ENCODE peak calls at places on chromosomes 16 and 17, in eight cellular contexts. T is kidney epithelial cell, U is AG08396, E is SK-N-DZ, Q is NCI-H1092 treated with DMSO at 0.1 percent for 48 hours, F is left cardiac atrium, O is NCI-H345, D is NCI-H774. Z is an unnamed sample.

GRCh38 chr17:15000661-15001060 is 264.5 kb downstream of the PMP22 start:
- DNase-seq in T (no peak), Q (no peak), F (no peak), O (no peak), D (no peak), U (no peak), E (no peak), Z (no peak)

GRCh38 chr17:45218895-45219661 is 2.6 kb upstream of the FMNL1 start:
- DNase-seq in E (peak; percentile 87), F (peak; percentile 87), O (peak; percentile 84), Q (peak; percentile 78), T (no peak), D (peak; percentile 83), U (peak; percentile 81), Z (peak; percentile 91)

GRCh38 chr17:70184770-70185169 is 15.4 kb downstream of the KCNJ2 start:
- DNase-seq in E (no peak), D (no peak), F (no peak), T (no peak), U (peak; percentile 27), O (no peak), Q (no peak), Z (no peak)

GRCh38 chr17:82311971-82312370 is 5.4 kb downstream of the CD7 start:
- DNase-seq in U (no peak), Q (no peak), E (no peak), O (no peak), F (no peak), D (no peak), T (no peak), Z (no peak)

GRCh38 chr17:45405250-45406086 is 27.2 kb downstream of the ARHGAP27 start:
- DNase-seq in U (peak; percentile 54), E (peak; percentile 78), D (no peak), Q (no peak), F (no peak), T (no peak), O (no peak), Z (no peak)

GRCh38 chr16:29891525-29892457 is 7.6 kb downstream of the SEZ6L2 start:
- DNase-seq in Q (no peak), T (no peak), O (no peak), F (no peak), E (no peak), U (no peak), D (no peak), Z (no peak)

GRCh38 chr17:13518271-13519000 is 83.3 kb downstream of the HS3ST3A1 start:
- DNase-seq in E (no peak), U (peak; percentile 25), O (no peak), Q (no peak), T (no peak), D (no peak), F (no peak), Z (no peak)

GRCh38 chr17:35716897-35717839 is 14.3 kb upstream of the RASL10B start:
- DNase-seq in T (no peak), U (no peak), E (no peak), F (no peak), O (no peak), Q (no peak), D (no peak), Z (no peak)

GRCh38 chr16:30740364-30741251 is 7.6 kb upstream of the PHKG2 start:
- DNase-seq in F (peak; percentile 89), D (peak; percentile 33), Q (no peak), U (peak; percentile 93), T (peak; percentile 68), E (no peak), O (peak; percentile 58), Z (no peak)

GRCh38 chr17:82232876-82233785 is 4.3 kb downstream of the SLC16A3 start:
- DNase-seq in E (no peak), D (no peak), Q (no peak), U (no peak), F (no peak), O (no peak), T (no peak), Z (no peak)

GRCh38 chr16:5770118-5770517 is 672.5 kb upstream of the EEF2KMT start:
- DNase-seq in T (no peak), U (no peak), F (no peak), Q (no peak), D (no peak), O (no peak), E (no peak), Z (no peak)

GRCh38 chr16:67213197-67214019 is 13.5 kb upstream of the TMEM208 start:
- DNase-seq in E (no peak), F (no peak), O (no peak), T (no peak), D (no peak), Q (no peak), U (no peak), Z (no peak)

GRCh38 chr16:80391095-80391494 is 149.7 kb upstream of the DYNLRB2 start:
- DNase-seq in T (no peak), D (no peak), U (no peak), E (no peak), F (no peak), O (no peak), Q (no peak), Z (no peak)

GRCh38 chr16:9854665-9855064 is 327.6 kb downstream of the GRIN2A start:
- DNase-seq in F (peak; percentile 31), Q (no peak), T (no peak), U (no peak), O (no peak), E (no peak), D (no peak), Z (no peak)

Z was measured in effector memory CD8-positive, alpha-beta T cell.